ENCODE peak calls at places on chromosome 13, in four cellular contexts. Q is IMR-90, Z is keratinocyte, X is K562. W is an unnamed sample. For H3K9me1 and H3K4me1, the result is how much of the 10 kb centered on the place peaks cover.

GRCh38 chr13:20160346-20161274 is at the start of gene GJA3:
- DNase-seq in Q (peak), Z (no peak), X (peak), W (no peak)

GRCh38 chr13:20424959-20425358 is 100.7 kb downstream of the CRYL1 start:
- DNase-seq in X (no peak), Q (no peak), Z (no peak), W (no peak)

GRCh38 chr13:36543671-36544070 is 111.4 kb downstream of the CCNA1 start:
- DNase-seq in X (no peak), Z (no peak), Q (no peak), W (no peak)

GRCh38 chr13:62280590-62280989 is 864.9 kb upstream of the PCDH20 start:
- DNase-seq in X (no peak), Q (no peak), Z (no peak), W (no peak)

GRCh38 chr13:113448545-113448884 is 4.8 kb downstream of the ADPRHL1 start:
- DNase-seq in Q (no peak), X (no peak), Z (no peak), W (no peak)

GRCh38 chr13:30373727-30374126 is 48.6 kb upstream of the UBE2L5 start:
- DNase-seq in Z (no peak), X (no peak), Q (no peak), W (no peak)

GRCh38 chr13:76223999-76224398 is 587.9 kb downstream of the LMO7 start:
- DNase-seq in Z (no peak), Q (no peak), X (no peak), W (no peak)

GRCh38 chr13:81927347-81927746 is 1586.4 kb upstream of the SPRY2 start:
- DNase-seq in Z (no peak), Q (no peak), X (no peak), W (no peak)

GRCh38 chr13:22278336-22278929 is 607.6 kb downstream of the FGF9 start:
- DNase-seq in Q (peak), Z (no peak), X (peak), W (no peak)

GRCh38 chr13:21522130-21522529 is 63.0 kb upstream of the ZDHHC20 start:
- DNase-seq in Z (no peak), Q (no peak), X (no peak), W (no peak)

GRCh38 chr13:73365681-73366080 is 306.9 kb downstream of the KLF5 start:
- DNase-seq in Q (no peak), Z (peak), X (no peak), W (no peak)

GRCh38 chr13:106899444-106899843 is 331.5 kb upstream of the ARGLU1 start:
- DNase-seq in X (no peak), Z (no peak), Q (no peak), W (no peak)
- H3K9me1 ChIP-seq in X (under half), Z (under half), Q (under half), W (under half)

DNA sequence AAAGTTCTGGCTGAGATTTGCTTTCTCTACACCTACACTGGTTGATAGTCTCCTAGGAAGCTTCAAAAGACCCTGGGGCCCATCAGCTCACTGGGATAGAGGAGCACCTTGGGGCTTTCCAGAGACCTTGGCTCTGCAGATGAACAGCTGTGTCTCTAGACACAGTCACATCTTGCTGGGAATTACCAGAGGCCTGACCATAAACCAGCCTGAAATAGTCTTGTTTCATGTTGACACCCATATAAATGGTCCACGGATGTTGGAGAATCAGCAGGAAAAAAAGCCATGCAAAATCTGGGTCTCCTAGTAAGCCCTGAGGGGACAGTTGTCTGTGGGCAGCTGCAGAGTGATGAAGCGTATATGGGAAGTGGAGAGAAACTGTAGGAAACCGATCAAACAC is 207.6 kb downstream of the DNAJC15 start:
- DNase-seq in Z (no peak), X (no peak), Q (no peak), W (no peak)
- H3K4me1 ChIP-seq in Z (under half), X (under half), Q (under half), W (under half)

GRCh38 chr13:102073251-102073650 is 328.6 kb downstream of the FGF14 start:
- DNase-seq in Q (no peak), X (no peak), Z (no peak), W (no peak)
- H3K9me1 ChIP-seq in Q (under half), X (under half), Z (under half), W (under half)

GRCh38 chr13:40970803-40971202 is 48.3 kb downstream of the ELF1 start:
- DNase-seq in Q (no peak), Z (no peak), X (no peak), W (no peak)

GRCh38 chr13:40973409-40973808 is 45.7 kb downstream of the ELF1 start:
- DNase-seq in X (no peak), Q (no peak), Z (no peak), W (no peak)

GRCh38 chr13:40968416-40969000 is 50.6 kb downstream of the ELF1 start:
- DNase-seq in Q (no peak), Z (no peak), X (no peak), W (no peak)

GRCh38 chr13:40969169-40969901 is 49.8 kb downstream of the ELF1 start:
- DNase-seq in Q (no peak), X (no peak), Z (no peak), W (no peak)

DNA sequence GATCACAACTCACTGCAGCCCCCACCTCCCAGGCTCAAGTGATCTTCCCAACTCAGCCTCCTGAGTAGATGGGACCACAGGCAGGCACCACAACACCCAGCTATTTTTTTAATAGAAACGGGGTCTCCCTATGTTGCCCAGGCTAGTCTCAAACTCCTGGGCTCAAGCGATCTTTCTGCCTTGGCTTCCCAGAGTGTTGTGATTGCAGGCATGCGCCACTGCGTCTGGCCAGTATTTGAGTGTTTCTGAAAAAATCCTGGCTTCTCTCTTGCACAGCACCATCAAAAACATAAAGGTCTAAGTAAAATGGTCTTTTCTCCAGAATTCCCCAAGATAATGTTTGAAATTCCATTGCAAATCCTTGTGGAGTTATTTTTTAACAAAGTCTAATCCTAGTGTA is 47.8 kb downstream of the ELF1 start:
- DNase-seq in Q (no peak), X (no peak), Z (no peak), W (no peak)
- H3K4me1 ChIP-seq in Q (under half), X (under half), Z (under half), W (under half)

W was measured in endothelial cell of umbilical vein.